ENCODE peak calls at places on chromosomes 3 and 15, in eight cellular contexts. P, I, C, S, M, W, A and N are unnamed samples.
A peak's percentile ranks its signal among the peaks of the same experiment; 100 is the strongest.

GRCh38 chr15:80031841-80032240 is 27.6 kb upstream of the ZFAND6 start:
- DNase-seq in P (no peak), A (no peak), M (no peak), C (no peak), W (no peak), I (peak; percentile 25), S (no peak), N (no peak)

GRCh38 chr3:32866533-32866932 is 48.7 kb downstream of the TRIM71 start:
- DNase-seq in P (no peak), W (no peak), C (no peak), M (no peak), I (no peak), S (no peak), A (no peak), N (no peak)

GRCh38 chr15:30922469-30923311 is 19.0 kb downstream of the FAN1 start:
- DNase-seq in I (peak; percentile 43), W (no peak), P (peak; percentile 75), S (no peak), M (no peak), C (peak; percentile 51), A (peak; percentile 12), N (peak; percentile 34)

GRCh38 chr15:65355173-65355982 is 22.4 kb downstream of the IGDCC3 start:
- DNase-seq in S (no peak), P (no peak), A (peak; percentile 29), C (no peak), I (no peak), W (peak; percentile 73), M (no peak), N (no peak)

GRCh38 chr3:40980467-40980866 is 218.8 kb upstream of the CTNNB1 start:
- DNase-seq in P (no peak), W (no peak), S (no peak), I (no peak), A (no peak), C (no peak), M (no peak), N (no peak)

GRCh38 chr3:119652306-119653033 is 7.9 kb downstream of the POPDC2 start:
- DNase-seq in A (no peak), P (no peak), S (no peak), I (no peak), M (no peak), W (no peak), C (no peak), N (no peak)

GRCh38 chr3:71203727-71204488 is 379.6 kb downstream of the FOXP1 start:
- DNase-seq in S (no peak), W (no peak), A (no peak), C (no peak), M (no peak), P (no peak), I (no peak), N (no peak)

GRCh38 chr15:57762302-57762701 is 55.8 kb downstream of the POLR2M start:
- DNase-seq in I (no peak), S (no peak), P (no peak), C (no peak), W (no peak), M (no peak), A (no peak), N (no peak)

GRCh38 chr15:64772488-64772887 is 2.9 kb downstream of the RBPMS2 start:
- DNase-seq in W (no peak), P (no peak), C (no peak), I (no peak), M (no peak), S (no peak), A (no peak), N (no peak)

GRCh38 chr3:187669675-187670504 is at the start of gene SST:
- DNase-seq in I (peak; percentile 8), C (peak; percentile 47), M (peak; percentile 53), S (no peak), P (no peak), W (no peak), A (peak; percentile 16), N (peak; percentile 75)

GRCh38 chr3:65443739-65444447 is 594.8 kb downstream of the MAGI1 start:
- DNase-seq in P (no peak), I (no peak), A (no peak), W (no peak), S (no peak), C (no peak), M (no peak), N (no peak)

GRCh38 chr3:150462108-150462507 is 54.0 kb downstream of the TSC22D2 start:
- DNase-seq in W (no peak), I (no peak), M (no peak), C (no peak), S (no peak), P (no peak), A (no peak), N (no peak)

GRCh38 chr3:138591392-138591791 is 2.7 kb downstream of the CEP70 start:
- DNase-seq in I (no peak), S (no peak), M (no peak), P (no peak), W (no peak), C (no peak), A (no peak), N (no peak)

GRCh38 chr3:138594935-138595259 is 837 bp upstream of the CEP70 start:
- DNase-seq in P (no peak), C (no peak), I (no peak), A (no peak), W (no peak), M (no peak), S (no peak), N (no peak)

GRCh38 chr3:138598534-138598933 is 4.5 kb upstream of the CEP70 start:
- DNase-seq in I (no peak), S (no peak), P (no peak), M (no peak), W (no peak), C (no peak), A (no peak), N (no peak)

GRCh38 chr3:138593488-138594149 is 441 bp downstream of the CEP70 start:
- DNase-seq in M (no peak), W (no peak), P (no peak), A (peak; percentile 6), C (no peak), S (no peak), I (no peak), N (no peak)

DNA sequence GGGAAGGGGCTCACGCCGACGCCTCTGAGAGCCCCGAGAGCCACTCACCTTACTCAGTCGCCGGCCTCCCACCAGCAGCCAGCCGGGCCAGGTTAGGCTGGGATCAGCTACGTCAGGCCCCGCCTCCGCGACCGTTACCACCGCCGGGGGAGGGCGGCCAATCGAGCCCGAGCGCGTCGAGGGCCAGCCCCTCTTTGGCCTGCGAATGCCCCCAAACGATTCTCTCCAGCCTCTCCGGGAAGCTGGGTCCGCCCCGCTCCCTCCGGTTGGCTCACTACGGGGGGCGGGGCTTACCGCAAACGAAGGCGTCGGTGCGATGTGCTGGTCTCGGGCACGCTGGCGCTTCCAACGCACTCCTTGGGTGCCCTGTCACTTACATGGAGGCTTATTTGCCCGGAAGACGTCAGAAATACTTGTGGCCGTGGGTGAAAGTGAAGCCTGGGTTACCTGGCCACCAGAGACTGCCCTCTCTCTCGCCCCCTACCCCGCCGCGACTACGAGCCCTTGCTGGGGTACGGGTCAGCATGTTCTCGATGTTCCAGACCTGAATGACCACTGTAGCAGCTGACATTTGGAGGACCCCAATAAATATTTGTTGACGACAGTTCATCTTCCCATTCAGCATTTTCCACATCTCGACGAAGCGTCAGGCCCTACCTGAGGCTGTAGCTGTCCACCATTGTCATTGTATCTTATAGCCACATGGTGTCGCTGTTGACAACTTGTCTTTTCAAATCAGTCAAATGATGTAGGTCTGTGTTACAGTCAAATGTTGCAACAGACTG is at the start of gene CEP70:
- DNase-seq in A (peak; percentile 94), M (peak; percentile 98), S (peak; percentile 78), I (peak; percentile 96), P (peak; percentile 98), W (peak; percentile 95), C (peak; percentile 95), N (peak; percentile 97)
- TF ChIP-seq POLR2AphosphoS5 in A (peak; percentile 73), M (peak; percentile 96), S (no peak), I (peak; percentile 91), P (peak; percentile 94), W (peak; percentile 76), C (peak; percentile 91), N (peak; percentile 93)

GRCh38 chr3:172129868-172130751 is 90.7 kb downstream of the FNDC3B start:
- DNase-seq in P (peak; percentile 97), C (peak; percentile 85), S (no peak), M (peak; percentile 97), A (peak; percentile 95), W (peak; percentile 65), I (peak; percentile 83), N (peak; percentile 8)
- TF ChIP-seq EP300 in P (peak; percentile 20), C (peak; percentile 56), S (no peak), M (no peak), A (peak; percentile 84), W (no peak), I (peak; percentile 76), N (peak; percentile 56)

DNA sequence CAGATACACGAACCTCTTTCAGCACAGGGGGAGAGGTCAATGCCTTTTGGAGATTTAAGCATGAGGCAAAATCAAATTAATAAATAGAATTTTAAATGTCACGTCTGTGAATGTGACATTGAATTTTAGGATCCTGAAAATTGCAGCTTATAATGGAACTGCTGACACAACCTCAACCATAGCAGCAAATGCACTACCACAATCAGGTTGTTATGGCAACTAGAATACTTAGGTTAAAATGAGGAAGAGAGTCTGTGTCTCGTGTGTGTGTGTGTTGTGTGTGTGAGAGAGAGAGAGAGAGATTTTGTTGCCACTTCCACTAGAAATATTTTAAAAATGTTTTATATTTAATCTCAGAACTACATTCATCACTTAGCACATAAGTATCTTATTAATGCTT is 8.1 kb upstream of the CHRM5 start:
- DNase-seq in M (no peak), C (no peak), P (no peak), I (no peak), W (no peak), A (no peak), S (no peak), N (no peak)
- TF ChIP-seq POLR2AphosphoS5 in M (no peak), C (no peak), P (no peak), I (no peak), W (no peak), A (no peak), S (no peak), N (no peak)

DNA sequence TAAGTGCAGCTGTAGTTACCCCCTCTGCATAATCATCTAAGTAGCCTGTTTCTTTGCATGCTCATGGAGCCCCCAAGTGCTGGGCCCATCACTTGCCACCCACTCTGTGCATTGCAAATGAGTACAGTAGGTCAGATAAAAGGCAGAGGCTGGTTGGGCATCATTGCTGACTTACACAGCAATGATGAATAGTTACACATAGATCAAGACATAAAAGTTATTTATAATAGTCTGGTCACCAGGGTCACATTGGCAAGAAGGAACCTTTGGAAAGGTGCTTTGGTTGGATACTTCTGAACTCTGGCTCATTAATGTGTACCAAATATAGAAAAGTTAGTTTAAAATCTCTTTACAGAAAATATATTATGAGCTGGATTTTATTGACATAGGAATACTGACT is 111.6 kb downstream of the MITF start:
- DNase-seq in W (no peak), I (no peak), A (no peak), C (no peak), P (no peak), S (no peak), M (no peak), N (no peak)
- TF ChIP-seq EP300 in W (no peak), I (no peak), A (no peak), C (no peak), P (no peak), S (no peak), M (no peak), N (no peak)